ENCODE peak calls at places on chromosome 1, in ten cellular contexts. P is A549, Q is psoas muscle, K is thoracic aorta, I is mucosa of descending colon, D is neural progenitor cell, H is fibroblast of pulmonary artery, A is GM13977, S is cardiac muscle cell, V is type B pancreatic cell. L is an unnamed sample.

GRCh38 chr1:43980255-43981134 is 1.5 kb downstream of the B4GALT2 start:
- DNase-seq in D (no peak), P (no peak), S (peak; percentile 37), I (no peak), Q (no peak), H (peak; percentile 36), A (no peak), V (no peak), K (no peak), L (no peak)

GRCh38 chr1:77126309-77126708 is 92.9 kb downstream of the PIGK start:
- DNase-seq in A (peak; percentile 34), D (peak; percentile 78), K (no peak), H (peak; percentile 87), V (no peak), P (no peak), Q (no peak), S (peak; percentile 84), I (no peak), L (peak; percentile 41)

GRCh38 chr1:162676087-162676486 is 43.8 kb downstream of the DDR2 start:
- DNase-seq in H (peak; percentile 51), P (no peak), D (no peak), I (no peak), K (no peak), Q (no peak), V (no peak), A (no peak), S (peak; percentile 53), L (no peak)

GRCh38 chr1:231628207-231628876 is 1.8 kb downstream of the DISC1 start:
- DNase-seq in V (no peak), P (no peak), H (no peak), D (no peak), Q (no peak), A (no peak), S (no peak), K (no peak), I (no peak), L (no peak)

GRCh38 chr1:39183503-39184353 is 20.8 kb upstream of the MACF1 start:
- DNase-seq in P (peak; percentile 60), H (peak; percentile 80), I (peak; percentile 71), A (peak; percentile 26), D (no peak), Q (peak; percentile 81), V (no peak), K (no peak), S (peak; percentile 67), L (peak; percentile 35)

GRCh38 chr1:8970870-8971337 is 25.2 kb downstream of the CA6 start:
- DNase-seq in I (no peak), P (no peak), Q (no peak), K (no peak), D (no peak), H (no peak), V (no peak), A (peak; percentile 57), S (no peak), L (no peak)

GRCh38 chr1:170586321-170586855 is 54.4 kb downstream of the GORAB start:
- DNase-seq in Q (no peak), V (no peak), I (no peak), A (no peak), K (no peak), H (peak; percentile 54), P (no peak), D (peak; percentile 66), S (peak; percentile 65), L (no peak)

GRCh38 chr1:66315675-66316074 is 218.3 kb upstream of the SGIP1 start:
- DNase-seq in H (peak; percentile 28), Q (no peak), S (no peak), I (no peak), A (no peak), D (no peak), V (no peak), P (peak; percentile 27), K (no peak), L (no peak)

GRCh38 chr1:10962483-10962882 is 50.0 kb upstream of the TARDBP start:
- DNase-seq in I (no peak), H (no peak), P (no peak), D (no peak), V (no peak), A (no peak), S (peak; percentile 68), K (no peak), Q (no peak), L (no peak)

GRCh38 chr1:221449801-221450470 is 292.0 kb downstream of the DUSP10 start:
- DNase-seq in I (no peak), D (no peak), H (peak; percentile 56), K (no peak), P (no peak), V (no peak), A (no peak), S (peak; percentile 33), Q (no peak), L (no peak)

GRCh38 chr1:29275435-29275834 is 39.1 kb downstream of the PTPRU start:
- DNase-seq in D (no peak), P (no peak), S (no peak), A (no peak), I (no peak), K (no peak), Q (no peak), H (no peak), V (no peak), L (no peak)

GRCh38 chr1:188425687-188426086 is 1596.9 kb downstream of the PLA2G4A start:
- DNase-seq in Q (no peak), A (no peak), I (no peak), H (peak; percentile 51), V (no peak), S (peak; percentile 12), K (no peak), P (no peak), D (no peak), L (no peak)

GRCh38 chr1:200302192-200302892 is 107.5 kb downstream of the ZNF281 start:
- DNase-seq in H (peak; percentile 47), K (no peak), D (peak; percentile 42), V (no peak), P (peak; percentile 38), S (peak; percentile 40), A (peak; percentile 60), Q (no peak), I (peak; percentile 62), L (peak; percentile 30)

GRCh38 chr1:202656951-202657646 is 53.2 kb downstream of the SYT2 start:
- DNase-seq in H (peak; percentile 60), Q (no peak), V (no peak), P (peak; percentile 62), A (no peak), S (peak; percentile 58), D (peak; percentile 88), I (no peak), K (no peak), L (peak; percentile 72)
- TF ChIP-seq CTCF in H (peak; percentile 39), Q (no peak), V (peak; percentile 57), P (no peak), A (no peak), S (peak; percentile 38), D (peak; percentile 56), I (no peak), K (no peak), L (peak; percentile 19)

GRCh38 chr1:45848097-45848496 is 44.7 kb downstream of the MAST2 start:
- DNase-seq in H (no peak), Q (no peak), A (no peak), P (no peak), K (no peak), D (no peak), S (no peak), I (no peak), V (no peak), L (no peak)

GRCh38 chr1:45842786-45843185 is 39.4 kb downstream of the MAST2 start:
- DNase-seq in D (no peak), A (no peak), S (no peak), I (no peak), K (no peak), Q (no peak), P (no peak), H (no peak), V (no peak), L (no peak)

GRCh38 chr1:45840704-45841103 is 37.3 kb downstream of the MAST2 start:
- DNase-seq in P (no peak), A (peak; percentile 17), I (no peak), D (no peak), S (no peak), V (no peak), Q (peak; percentile 50), H (no peak), K (no peak), L (no peak)

GRCh38 chr1:45846931-45847330 is 43.5 kb downstream of the MAST2 start:
- DNase-seq in D (no peak), I (no peak), Q (no peak), A (no peak), S (peak; percentile 56), V (no peak), K (no peak), P (no peak), H (peak; percentile 52), L (no peak)

DNA sequence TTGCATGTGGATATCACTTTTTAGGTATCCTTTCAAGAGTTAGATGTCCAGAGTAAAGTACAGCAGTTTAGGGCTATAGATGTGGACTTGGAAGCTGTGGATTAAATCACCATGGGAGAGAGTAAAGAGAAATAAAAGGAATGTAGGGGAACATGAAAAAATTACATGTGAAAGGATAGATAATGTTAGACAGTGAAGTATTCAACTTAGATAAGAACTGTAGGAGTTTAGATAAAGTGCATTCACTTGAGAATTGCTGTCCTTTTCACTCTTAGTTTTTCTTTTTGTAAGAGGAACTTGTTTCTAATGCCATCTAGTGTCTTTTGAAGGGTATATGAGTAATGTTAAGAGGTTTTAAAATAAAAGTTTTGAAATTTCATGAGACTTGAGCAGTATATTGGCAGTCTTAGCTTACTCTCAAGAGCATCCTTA is 40.1 kb downstream of the MAST2 start:
- DNase-seq in S (peak; percentile 69), P (no peak), Q (no peak), I (no peak), V (no peak), H (peak; percentile 67), A (peak; percentile 18), K (no peak), D (no peak), L (no peak)
- TF ChIP-seq CTCF in S (peak; percentile 39), P (peak; percentile 30), Q (peak; percentile 22), I (no peak), V (no peak), H (peak; percentile 44), A (peak; percentile 27), K (no peak), D (peak; percentile 14), L (no peak)

GRCh38 chr1:118247593-118247992 is 62.6 kb upstream of the SPAG17 start:
- DNase-seq in I (no peak), Q (no peak), K (no peak), A (peak; percentile 18), H (peak; percentile 10), S (peak; percentile 21), D (peak; percentile 60), V (no peak), P (peak; percentile 1), L (peak; percentile 20)
- TF ChIP-seq CTCF in I (no peak), Q (peak; percentile 23), K (no peak), A (peak; percentile 58), H (peak; percentile 46), S (peak; percentile 45), D (peak; percentile 57), V (peak; percentile 48), P (no peak), L (no peak)

DNA sequence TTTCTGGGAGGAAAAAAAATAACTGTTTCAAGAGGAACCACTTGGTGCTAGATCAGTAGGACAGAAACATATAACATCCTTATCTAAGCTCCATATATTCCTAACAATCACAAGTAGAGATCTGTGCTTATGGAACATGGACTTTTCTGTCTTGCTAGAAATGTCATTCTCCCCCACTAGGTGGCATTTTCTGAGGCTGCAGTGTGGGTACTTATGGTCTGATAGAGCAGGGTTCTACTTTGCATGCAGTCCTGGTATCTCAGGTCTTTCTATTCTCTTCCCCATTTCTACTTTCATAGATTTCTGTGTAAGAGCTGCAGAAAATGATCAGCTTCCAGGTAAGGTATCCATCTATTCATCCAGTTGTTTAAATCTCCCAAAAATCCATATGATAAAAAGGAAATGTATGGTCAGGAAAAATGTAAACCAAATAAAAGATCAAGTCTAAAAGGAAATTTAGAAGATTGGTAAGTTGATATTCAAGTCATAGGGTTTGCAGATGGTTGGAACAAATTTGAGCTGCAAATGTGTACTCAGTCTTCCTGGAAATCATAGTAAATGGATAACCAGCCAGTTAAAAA is 1.5 kb downstream of the ZNF684 start:
- DNase-seq in H (peak; percentile 73), D (peak; percentile 58), S (peak; percentile 65), I (no peak), Q (no peak), P (peak; percentile 33), V (no peak), K (no peak), A (peak; percentile 52), L (peak; percentile 52)
- TF ChIP-seq CTCF in H (peak; percentile 80), D (peak; percentile 75), S (peak; percentile 75), I (peak; percentile 2), Q (peak; percentile 42), P (peak; percentile 24), V (peak; percentile 76), K (peak; percentile 54), A (peak; percentile 69), L (peak; percentile 82)

L was measured in endothelial cell.